ENCODE peak calls at places on chromosomes 11 and 22, in six cellular contexts. R, S, D, O, P and V are unnamed samples. For H3K36me3, the result is how much of the 10 kb centered on the place peaks cover.

GRCh38 chr22:44645531-44645930 is 56.5 kb upstream of the PRR5 start:
- DNase-seq in R (no peak), D (no peak), P (no peak), S (no peak), O (no peak), V (no peak)

GRCh38 chr22:49547751-49548239 is 279.9 kb downstream of the BRD1 start:
- DNase-seq in P (no peak), R (no peak), O (no peak), S (no peak), D (no peak), V (no peak)

GRCh38 chr11:34387653-34388052 is 29.8 kb upstream of the ABTB2 start:
- DNase-seq in D (no peak), R (no peak), P (no peak), S (no peak), O (no peak), V (no peak)

GRCh38 chr11:95996621-95997020 is 72.7 kb upstream of the MTMR2 start:
- DNase-seq in O (no peak), D (no peak), R (no peak), P (no peak), S (no peak), V (no peak)

GRCh38 chr11:75279273-75279672 is 38.7 kb downstream of the TPBGL start:
- DNase-seq in R (no peak), S (no peak), D (no peak), P (no peak), O (peak), V (peak)

GRCh38 chr11:59918494-59918893 is 19.7 kb upstream of the OOSP1 start:
- DNase-seq in S (peak), P (no peak), D (no peak), O (no peak), R (no peak), V (no peak)

GRCh38 chr11:43928721-43929120 is 13.7 kb upstream of the C11orf96 start:
- DNase-seq in R (no peak), D (no peak), P (no peak), S (no peak), O (no peak), V (no peak)

GRCh38 chr11:12559011-12559410 is 115.2 kb upstream of the TEAD1 start:
- DNase-seq in R (no peak), O (no peak), S (no peak), D (no peak), P (no peak), V (no peak)

GRCh38 chr22:45671051-45671782 is 417 bp upstream of the ATXN10 start:
- DNase-seq in S (no peak), R (peak), P (no peak), O (peak), D (no peak), V (peak)

GRCh38 chr11:12496181-12497025 is 119.0 kb downstream of the PARVA start:
- DNase-seq in O (peak), D (no peak), S (no peak), P (peak), R (no peak), V (peak)

GRCh38 chr11:115226556-115226955 is 277.7 kb downstream of the CADM1 start:
- DNase-seq in D (no peak), S (no peak), O (peak), R (peak), P (no peak), V (peak)

GRCh38 chr22:41925783-41926460 is 684 bp downstream of the TNFRSF13C start:
- DNase-seq in P (no peak), S (peak), O (peak), D (peak), R (peak), V (peak)

GRCh38 chr11:30046211-30046945 is 29.5 kb upstream of the KCNA4 start:
- DNase-seq in P (no peak), D (no peak), O (peak), R (no peak), S (no peak), V (peak)

GRCh38 chr11:112583246-112583893 is 322.7 kb upstream of the PLET1 start:
- DNase-seq in P (no peak), S (no peak), O (no peak), R (no peak), D (no peak), V (no peak)

GRCh38 chr22:26783886-26784285 is 126.5 kb downstream of the MIAT start:
- DNase-seq in P (no peak), S (no peak), D (no peak), O (peak), R (peak), V (no peak)

GRCh38 chr22:47357086-47357485 is 594.6 kb downstream of the TBC1D22A start:
- DNase-seq in S (no peak), O (no peak), D (no peak), R (no peak), P (no peak), V (no peak)

GRCh38 chr11:65526744-65527143 is 1.9 kb downstream of the SCYL1 start:
- DNase-seq in O (no peak), R (no peak), D (no peak), P (no peak), S (no peak), V (no peak)

GRCh38 chr11:313304-313786 is 495 bp upstream of the IFITM1 start:
- DNase-seq in R (no peak), O (no peak), S (no peak), P (no peak), D (no peak), V (no peak)

GRCh38 chr11:45141171-45141570 is 5.3 kb upstream of the PRDM11 start:
- DNase-seq in O (no peak), P (no peak), D (no peak), R (no peak), S (no peak), V (no peak)

GRCh38 chr11:77658213-77659013 is 20.8 kb upstream of the CLNS1A start:
- DNase-seq in P (no peak), O (no peak), S (no peak), D (no peak), R (no peak), V (no peak)

GRCh38 chr11:118098996-118099837 is 12.5 kb upstream of the SMIM35 start:
- DNase-seq in D (no peak), O (peak), S (no peak), P (no peak), R (no peak), V (peak)

GRCh38 chr22:50340157-50340879 is 2.8 kb upstream of the PPP6R2 start:
- DNase-seq in D (no peak), P (no peak), S (no peak), R (no peak), O (peak), V (peak)

GRCh38 chr22:31490496-31490925 is 869 bp upstream of the EIF4ENIF1 start:
- DNase-seq in O (peak), P (peak), S (peak), R (peak), D (peak), V (peak)

GRCh38 chr11:93267383-93267782 is 63.2 kb upstream of the DEUP1 start:
- DNase-seq in D (no peak), S (no peak), O (no peak), R (no peak), P (no peak), V (no peak)

GRCh38 chr11:76574406-76574805 is 96.1 kb downstream of the LRRC32 start:
- DNase-seq in P (no peak), S (no peak), R (no peak), D (no peak), O (no peak), V (no peak)

GRCh38 chr11:44726278-44727113 is at the start of gene TSPAN18:
- DNase-seq in S (no peak), R (peak), O (peak), D (peak), P (no peak), V (peak)

GRCh38 chr11:61281581-61282250 is 13.4 kb downstream of the VWCE start:
- DNase-seq in D (peak), S (no peak), P (peak), O (peak), R (peak), V (peak)

GRCh38 chr11:129260750-129261149 is 68.6 kb upstream of the ARHGAP32 start:
- DNase-seq in D (no peak), S (no peak), P (no peak), R (no peak), O (no peak), V (no peak)

GRCh38 chr11:115637842-115638241 is 133.6 kb upstream of the CADM1 start:
- DNase-seq in R (no peak), D (no peak), P (no peak), S (no peak), O (no peak), V (no peak)

GRCh38 chr11:133243832-133244231 is 288.5 kb downstream of the OPCML start:
- DNase-seq in O (peak), P (no peak), S (no peak), D (no peak), R (no peak), V (peak)

GRCh38 chr11:120078397-120078796 is 59.5 kb downstream of the TRIM29 start:
- DNase-seq in D (no peak), S (no peak), P (no peak), O (no peak), R (no peak), V (no peak)

DNA sequence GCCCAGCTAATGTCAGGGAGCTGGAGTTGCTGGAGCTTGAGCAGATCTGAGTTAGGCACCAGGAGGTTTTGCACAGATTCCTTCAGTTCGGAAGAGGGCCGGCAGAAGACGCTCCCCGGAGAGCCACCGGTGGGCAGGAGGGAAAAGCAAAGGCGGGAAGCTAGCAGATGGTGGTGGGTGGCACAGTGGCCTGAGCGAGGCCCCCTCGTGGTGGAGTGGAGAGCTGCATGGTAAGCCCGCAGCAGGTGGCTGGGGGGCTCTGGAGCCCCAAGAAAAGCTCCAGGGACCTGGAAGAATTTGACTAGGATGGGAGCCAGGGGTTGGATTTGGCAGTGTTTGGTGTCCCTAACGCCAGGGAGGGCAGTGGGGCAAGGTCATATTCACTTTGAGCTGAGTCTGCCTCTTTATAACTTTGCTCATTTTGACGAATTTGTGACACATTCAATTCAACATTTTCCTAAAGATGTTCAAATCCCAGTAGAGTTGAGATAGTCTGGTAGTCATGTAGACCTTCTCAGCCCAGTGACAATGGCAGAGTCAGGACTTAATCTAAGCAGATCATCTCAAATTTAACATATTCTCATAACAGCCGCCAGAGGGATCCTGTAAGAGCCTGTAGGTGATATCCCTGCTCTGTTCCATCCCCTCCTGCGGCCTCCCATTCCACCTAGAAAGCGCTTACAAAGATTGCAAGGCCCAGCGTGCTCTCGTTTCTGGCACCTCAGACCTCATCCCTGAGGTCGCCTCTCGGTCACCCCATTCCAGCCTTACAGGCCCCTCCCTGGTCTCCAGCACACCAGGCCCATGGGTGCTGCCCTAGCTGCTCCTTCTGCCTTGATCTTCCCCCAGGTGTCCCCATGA is 57.9 kb downstream of the TRIM29 start:
- DNase-seq in P (no peak), D (peak), R (no peak), O (peak), S (no peak), V (no peak)
- TF ChIP-seq EZH2phosphoT487 in P (no peak), D (no peak), R (no peak), O (no peak), S (no peak), V (no peak)

GRCh38 chr22:39679652-39680051 is 109.1 kb downstream of the CACNA1I start:
- DNase-seq in P (no peak), S (no peak), D (no peak), R (no peak), O (no peak), V (no peak)
- H3K36me3 ChIP-seq in P (under half), S (under half), D (under half), R (under half), O (under half), V (under half)

GRCh38 chr11:130390071-130390758 is 38.2 kb downstream of the ADAMTS8 start:
- DNase-seq in O (peak), P (peak), R (peak), D (peak), S (peak), V (no peak)
- TF ChIP-seq CTCF in O (peak), P (peak), R (peak), D (peak), S (peak), V (peak)

GRCh38 chr11:70252844-70253243 is 17.6 kb upstream of the PPFIA1 start:
- DNase-seq in O (no peak), S (no peak), P (no peak), D (peak), R (no peak), V (no peak)
- TF ChIP-seq EZH2phosphoT487 in O (no peak), S (no peak), P (no peak), D (no peak), R (no peak), V (no peak)

GRCh38 chr11:72236083-72236697 is 7.8 kb downstream of the PHOX2A start:
- DNase-seq in S (no peak), O (no peak), D (no peak), P (no peak), R (no peak), V (no peak)
- H3K36me3 ChIP-seq in S (under half), O (under half), D (half or more), P (under half), R (under half), V (under half)

DNA sequence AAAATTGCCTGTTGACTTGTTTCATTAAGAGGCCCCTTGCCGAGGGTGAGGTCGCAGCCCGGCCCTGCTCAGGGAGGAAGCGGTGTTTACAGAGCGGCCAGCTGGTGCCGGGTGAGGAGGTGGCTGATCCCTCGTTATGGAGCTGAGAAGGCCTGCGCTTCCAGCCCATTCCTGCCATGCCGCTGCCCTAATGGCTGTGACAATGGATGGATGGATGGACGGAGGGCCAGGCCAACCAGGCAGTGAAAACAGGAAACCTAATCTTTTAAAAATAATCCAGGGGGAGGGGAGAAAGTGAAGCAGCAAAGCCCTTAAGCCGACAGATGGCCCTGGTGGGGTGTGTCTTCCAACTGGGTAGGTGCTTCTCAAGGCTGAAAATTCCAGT is 38.5 kb downstream of the BCR start:
- DNase-seq in D (peak), O (peak), S (no peak), P (no peak), R (peak), V (peak)
- TF ChIP-seq CTCF in D (peak), O (no peak), S (no peak), P (no peak), R (no peak), V (no peak)

DNA sequence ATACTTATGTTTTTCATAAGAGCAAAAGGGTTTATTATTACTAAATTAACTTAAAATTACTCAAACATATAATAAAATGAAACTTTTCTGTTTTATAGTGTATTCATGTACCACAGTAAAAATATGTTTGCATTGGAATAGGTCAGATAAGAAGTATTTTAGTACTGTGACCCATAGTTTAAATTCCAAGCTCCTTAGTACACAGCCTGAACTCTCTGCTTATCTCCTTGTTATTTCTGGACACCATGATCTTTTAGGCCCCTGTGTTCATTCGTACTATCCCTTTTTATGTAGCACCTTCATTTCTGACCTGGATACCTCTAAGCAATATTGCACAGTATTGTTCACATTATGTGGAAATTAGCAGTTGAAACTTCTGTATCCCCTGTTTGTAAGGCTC is 296.7 kb upstream of the SYN3 start:
- DNase-seq in D (no peak), O (no peak), P (no peak), R (no peak), S (no peak), V (no peak)
- TF ChIP-seq EZH2phosphoT487 in D (no peak), O (no peak), P (no peak), R (no peak), S (no peak), V (no peak)

DNA sequence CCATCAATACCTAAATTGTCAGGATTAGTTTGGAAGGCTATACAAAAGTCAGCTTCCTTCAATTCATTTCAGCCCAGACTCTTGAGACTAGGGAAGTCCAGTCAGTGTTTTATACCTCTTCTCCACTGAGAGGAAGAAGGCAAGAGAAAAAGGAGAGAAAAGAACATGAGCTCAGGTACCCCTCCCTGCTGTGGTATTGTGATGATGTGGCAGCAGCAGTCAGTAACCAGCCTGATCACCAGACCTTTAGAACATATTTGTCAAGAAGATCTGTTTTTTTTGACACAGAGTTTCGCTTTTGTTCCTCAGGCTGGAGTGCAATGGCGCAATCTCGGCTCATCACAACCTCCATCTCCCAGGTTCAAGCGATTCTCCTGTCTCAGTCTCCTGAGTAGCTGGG is 21.2 kb upstream of the RPS13 start:
- DNase-seq in S (no peak), O (no peak), D (no peak), R (no peak), P (no peak), V (no peak)
- H3K36me3 ChIP-seq in S (under half), O (half or more), D (half or more), R (under half), P (under half), V (under half)